ENCODE peak calls at places on chromosomes 1 and 21, in five cellular contexts. T is tibial nerve, J is A549, R is endothelial cell of umbilical vein, O is fibroblast of lung. P is an unnamed sample.

GRCh38 chr1:246428542-246429308 is 78.4 kb downstream of the SMYD3 start:
- DNase-seq in R (no peak), J (no peak), O (peak), T (no peak), P (peak)

GRCh38 chr1:245000872-245001188 is 136.5 kb upstream of the HNRNPU start:
- DNase-seq in O (no peak), T (no peak), J (no peak), R (no peak), P (no peak)

GRCh38 chr1:23947366-23947765 is 12.3 kb upstream of the PNRC2 start:
- DNase-seq in T (no peak), R (no peak), J (no peak), O (no peak), P (no peak)

GRCh38 chr1:246067432-246068021 is 439.6 kb downstream of the SMYD3 start:
- DNase-seq in T (no peak), R (no peak), O (peak), J (no peak), P (peak)

GRCh38 chr1:5110508-5110907 is 456.1 kb downstream of the AJAP1 start:
- DNase-seq in O (no peak), R (no peak), T (no peak), J (no peak), P (no peak)

GRCh38 chr1:159177273-159177907 is 6.0 kb downstream of the CADM3 start:
- DNase-seq in O (peak), J (peak), T (peak), R (peak), P (no peak)

GRCh38 chr1:220318673-220319072 is 46.4 kb upstream of the RAB3GAP2 start:
- DNase-seq in J (no peak), R (no peak), T (no peak), O (no peak), P (no peak)

GRCh38 chr1:111110197-111110899 is 29.5 kb downstream of the DRAM2 start:
- DNase-seq in J (no peak), R (no peak), O (no peak), T (no peak), P (no peak)

DNA sequence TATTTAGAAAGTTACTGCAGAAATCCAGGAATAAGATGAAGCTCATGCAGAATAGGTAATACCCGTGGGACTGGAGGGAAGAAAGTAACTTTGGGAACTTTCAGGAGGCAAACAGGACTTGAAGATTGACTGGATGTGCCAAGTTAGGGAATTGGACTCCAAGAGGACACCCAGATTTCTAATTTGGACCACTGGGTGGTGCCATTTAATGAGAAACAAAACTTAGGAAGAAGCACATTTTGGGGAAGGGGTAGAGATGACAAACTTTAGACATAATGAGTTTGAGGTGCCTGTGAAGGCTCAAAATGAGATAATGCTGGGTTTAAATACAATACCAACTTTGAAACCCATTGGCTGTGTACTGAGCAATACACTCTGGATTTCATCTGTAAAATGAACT is 3.3 kb upstream of the B4GALT3 start:
- DNase-seq in O (no peak), J (no peak), T (no peak), R (no peak), P (no peak)
- TF ChIP-seq CTCF in O (peak), J (peak), T (peak), R (peak), P (peak)

GRCh38 chr1:93779540-93780121 is 98.0 kb upstream of the BCAR3 start:
- DNase-seq in R (peak), J (peak), O (peak), T (no peak), P (peak)
- TF ChIP-seq CTCF in R (peak), J (no peak), O (no peak), T (no peak), P (no peak)

DNA sequence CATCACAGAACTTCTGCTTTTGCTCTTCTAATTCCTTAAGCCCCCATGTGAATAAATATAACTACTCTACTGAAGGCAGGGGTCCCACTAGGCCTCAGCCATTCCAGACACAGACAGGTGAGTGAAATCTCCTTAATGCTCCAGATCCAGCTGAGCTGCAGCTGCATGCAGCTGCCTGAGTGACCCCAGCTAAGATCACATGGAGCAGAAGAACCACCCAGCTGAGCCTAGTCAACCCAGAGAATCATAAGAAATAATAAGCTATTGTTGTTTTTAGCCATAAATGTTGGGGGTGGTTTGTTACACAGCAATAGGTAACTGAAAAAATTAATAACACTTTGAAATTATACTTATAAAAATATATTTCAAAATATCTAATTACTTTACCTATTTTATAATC is 220.3 kb downstream of the SIPA1L2 start:
- DNase-seq in J (no peak), R (no peak), T (no peak), O (no peak), P (no peak)
- TF ChIP-seq CTCF in J (no peak), R (no peak), T (no peak), O (no peak), P (no peak)

DNA sequence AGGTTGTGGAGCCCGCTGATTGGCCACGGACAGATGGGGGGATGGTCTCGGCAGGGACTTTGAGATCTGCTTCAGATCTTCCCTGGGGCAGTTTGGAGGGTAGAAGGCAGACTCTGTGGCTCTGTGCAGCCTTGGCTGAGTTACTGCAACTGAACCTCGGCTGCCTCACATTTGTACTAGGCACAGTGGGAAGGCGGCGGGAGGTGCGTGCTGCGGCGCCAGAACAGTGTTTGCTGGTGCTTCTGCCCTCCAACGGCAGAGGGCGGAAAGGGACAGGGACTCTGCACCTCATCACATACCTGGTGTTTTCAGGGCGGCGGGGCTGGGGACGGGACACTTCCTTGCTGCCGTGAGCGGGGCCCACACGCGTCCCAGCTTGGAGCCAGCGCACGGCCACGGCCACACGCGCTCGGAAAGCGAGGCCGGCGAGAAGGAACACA is 26.2 kb downstream of the SLC66A1 start:
- DNase-seq in O (no peak), T (no peak), R (no peak), J (no peak), P (no peak)
- TF ChIP-seq CTCF in O (no peak), T (no peak), R (no peak), J (no peak), P (peak)

GRCh38 chr1:157382351-157382750 is 170.0 kb downstream of the FCRL5 start:
- DNase-seq in R (no peak), J (no peak), O (no peak), T (no peak), P (no peak)

GRCh38 chr1:157380523-157380922 is 171.8 kb downstream of the FCRL5 start:
- DNase-seq in T (no peak), R (no peak), O (no peak), J (no peak), P (no peak)

GRCh38 chr1:157371826-157372225 is 180.5 kb downstream of the FCRL5 start:
- DNase-seq in T (no peak), J (no peak), O (no peak), R (no peak), P (no peak)

DNA sequence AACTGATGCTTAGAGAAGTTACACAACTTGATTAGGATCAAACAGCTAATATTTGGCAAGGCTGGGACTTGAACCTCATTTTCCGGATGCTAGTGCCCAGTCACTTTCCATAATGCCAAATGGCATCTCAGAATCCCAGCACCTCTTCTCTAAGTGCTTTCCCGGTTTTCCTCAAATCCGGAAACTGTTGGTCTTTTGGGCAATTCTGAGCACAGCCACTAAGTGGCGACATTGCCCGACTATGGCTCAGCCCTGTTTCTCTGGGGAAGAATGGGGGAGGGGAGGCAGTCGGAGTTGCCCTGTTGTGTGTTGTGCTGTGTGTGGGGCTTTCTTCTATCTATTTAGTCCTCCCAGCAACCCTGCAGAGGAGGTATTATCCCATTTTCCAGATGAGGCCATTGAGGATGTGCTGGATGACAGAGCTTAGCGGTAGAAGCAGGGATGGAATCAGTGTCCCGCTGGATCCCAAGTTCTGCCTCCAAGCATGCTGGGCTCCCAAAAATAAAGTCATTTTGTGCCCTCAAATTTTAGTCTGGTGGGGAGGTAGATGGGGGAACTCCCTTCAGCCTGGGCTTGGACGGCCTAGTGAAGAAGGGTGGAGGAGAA is 175.0 kb downstream of the FCRL5 start:
- DNase-seq in R (peak), T (no peak), J (no peak), O (no peak), P (peak)
- TF ChIP-seq CTCF in R (peak), T (no peak), J (peak), O (peak), P (peak)

GRCh38 chr21:23402929-23403520 is 2204.3 kb downstream of the MRPL39 start:
- DNase-seq in T (no peak), R (no peak), J (no peak), O (no peak), P (no peak)

GRCh38 chr21:23398726-23399125 is 2208.6 kb downstream of the MRPL39 start:
- DNase-seq in J (no peak), O (no peak), R (no peak), T (no peak), P (no peak)

GRCh38 chr21:23401278-23401677 is 2206.0 kb downstream of the MRPL39 start:
- DNase-seq in O (no peak), R (peak), J (no peak), T (no peak), P (no peak)
- TF ChIP-seq CTCF in O (no peak), R (peak), J (no peak), T (no peak), P (no peak)

GRCh38 chr1:14467112-14467511 is 131.4 kb upstream of the KAZN start:
- DNase-seq in T (no peak), J (no peak), R (no peak), O (no peak), P (no peak)
- TF ChIP-seq CTCF in T (no peak), J (no peak), R (no peak), O (no peak), P (no peak)